ENCODE peak calls at places on chromosomes 11 and 22, in four cellular contexts. X, U, O and S are unnamed samples.

GRCh38 chr11:113549611-113550061 is 74.4 kb upstream of the DRD2 start:
- DNase-seq in O (no peak), X (no peak), U (no peak), S (no peak)

GRCh38 chr22:27984723-27985122 is 65.7 kb upstream of the PITPNB start:
- DNase-seq in U (no peak), X (no peak), O (no peak), S (no peak)

GRCh38 chr11:45155627-45156180 is 9.3 kb downstream of the PRDM11 start:
- DNase-seq in O (no peak), X (no peak), U (no peak), S (no peak)

GRCh38 chr11:69009441-69010211 is 3.4 kb downstream of the MRGPRF start:
- DNase-seq in O (no peak), U (no peak), X (no peak), S (no peak)

GRCh38 chr11:112285918-112286317 is 25.3 kb upstream of the PLET1 start:
- DNase-seq in O (no peak), X (peak), U (no peak), S (no peak)

GRCh38 chr22:30400159-30400558 is 3.3 kb downstream of the SEC14L2 start:
- DNase-seq in X (no peak), O (no peak), U (no peak), S (no peak)

GRCh38 chr22:23245799-23246136 is 65.5 kb downstream of the BCR start:
- DNase-seq in O (no peak), X (no peak), U (no peak), S (no peak)

GRCh38 chr22:30210235-30210831 is 36.2 kb downstream of the LIF start:
- DNase-seq in U (peak), X (no peak), O (peak), S (no peak)

GRCh38 chr22:23066200-23067022 is 3.9 kb upstream of the GNAZ start:
- DNase-seq in O (no peak), X (no peak), U (no peak), S (no peak)

GRCh38 chr11:36672815-36673450 is 74.9 kb upstream of the RAG2 start:
- DNase-seq in O (peak), U (peak), X (peak), S (peak)

GRCh38 chr11:61868601-61869476 is 22.5 kb downstream of the FADS3 start:
- DNase-seq in X (no peak), O (no peak), U (no peak), S (no peak)

GRCh38 chr11:133978816-133979215 is 22.0 kb upstream of the IGSF9B start:
- DNase-seq in U (no peak), X (no peak), O (no peak), S (no peak)

GRCh38 chr22:41387341-41387740 is 5.6 kb downstream of the TEF start:
- DNase-seq in O (no peak), U (no peak), X (no peak), S (no peak)

GRCh38 chr11:36265793-36266628 is 23.2 kb downstream of the COMMD9 start:
- DNase-seq in X (peak), O (peak), U (peak), S (no peak)

GRCh38 chr22:42080287-42080686 is 787 bp downstream of the SMDT1 start:
- DNase-seq in X (no peak), O (no peak), U (no peak), S (no peak)

GRCh38 chr11:93340223-93340622 is 9.7 kb downstream of the DEUP1 start:
- DNase-seq in U (no peak), X (no peak), O (no peak), S (no peak)

GRCh38 chr22:36938886-36939285 is 25.5 kb downstream of the CSF2RB start:
- DNase-seq in U (no peak), X (no peak), O (no peak), S (no peak)

GRCh38 chr11:3853935-3854659 is 1.4 kb upstream of the STIM1 start:
- DNase-seq in X (no peak), U (no peak), O (no peak), S (no peak)
- TF ChIP-seq TCF7L2 in X (no peak), U (no peak), O (no peak), S (no peak)

DNA sequence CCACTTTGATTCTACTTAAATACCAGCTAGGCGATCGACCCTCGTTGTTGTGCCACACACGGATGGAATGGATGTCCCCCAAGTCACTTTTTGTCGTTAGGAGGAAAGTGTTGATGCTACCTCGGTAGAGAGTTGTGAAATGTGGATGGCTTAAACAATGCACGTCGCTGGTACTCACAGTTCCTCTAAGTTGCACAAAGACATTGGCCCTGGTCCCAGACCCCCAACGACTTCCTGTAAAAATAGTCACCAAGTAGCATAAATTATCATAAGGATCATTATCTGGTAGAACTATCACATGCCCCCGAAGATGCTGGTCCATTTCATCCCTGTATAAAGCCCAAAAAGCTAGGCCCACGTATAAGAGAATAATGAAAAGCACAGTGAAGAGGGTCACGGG is 3.8 kb downstream of the PKDREJ start:
- DNase-seq in X (no peak), U (no peak), O (no peak), S (no peak)
- TF ChIP-seq REST in X (no peak), U (no peak), O (no peak), S (no peak)

GRCh38 chr11:64875369-64876225 is 2.8 kb downstream of the EHD1 start:
- DNase-seq in O (no peak), U (no peak), X (no peak), S (no peak)
- TF ChIP-seq POLR2AphosphoS5 in O (no peak), U (no peak), X (no peak), S (no peak)

DNA sequence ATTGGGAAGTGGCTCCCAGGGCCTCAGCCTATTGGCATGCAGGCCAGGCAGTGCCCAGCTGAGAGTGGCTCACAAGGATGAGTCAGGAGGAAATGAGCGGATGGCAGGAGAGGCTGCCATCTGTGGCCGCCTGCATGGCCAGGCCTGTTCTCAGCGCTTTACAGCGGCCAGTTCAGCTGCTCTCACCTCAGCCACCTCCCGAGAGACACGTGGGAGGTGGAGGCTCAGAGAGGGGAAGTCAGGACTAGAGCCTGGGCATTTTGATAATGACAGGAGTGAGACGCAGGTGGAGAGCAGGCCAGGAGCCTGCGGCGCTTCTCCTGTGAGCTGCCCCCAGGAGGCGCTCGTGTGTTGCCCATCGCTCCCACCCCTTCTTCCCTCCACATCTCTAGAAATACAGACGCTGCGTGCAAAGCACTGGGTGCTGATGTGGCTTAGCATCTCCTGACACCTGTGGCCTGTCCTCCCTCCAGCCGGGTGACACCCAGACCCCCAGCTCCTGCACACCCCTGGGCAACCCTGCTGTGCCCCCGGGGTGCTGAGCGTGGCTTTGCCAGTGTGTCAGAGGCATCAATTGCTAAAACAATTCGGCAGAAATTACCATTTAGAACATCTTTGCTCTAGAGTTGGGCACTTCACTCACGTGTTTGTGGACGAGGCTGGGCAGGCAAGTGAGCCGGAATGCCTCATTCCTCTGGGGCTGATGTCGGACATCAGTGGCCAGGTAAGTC is 21.4 kb upstream of the PANX2 start:
- DNase-seq in O (peak), X (peak), U (peak), S (peak)
- TF ChIP-seq TCF7L2 in O (no peak), X (no peak), U (no peak), S (no peak)

DNA sequence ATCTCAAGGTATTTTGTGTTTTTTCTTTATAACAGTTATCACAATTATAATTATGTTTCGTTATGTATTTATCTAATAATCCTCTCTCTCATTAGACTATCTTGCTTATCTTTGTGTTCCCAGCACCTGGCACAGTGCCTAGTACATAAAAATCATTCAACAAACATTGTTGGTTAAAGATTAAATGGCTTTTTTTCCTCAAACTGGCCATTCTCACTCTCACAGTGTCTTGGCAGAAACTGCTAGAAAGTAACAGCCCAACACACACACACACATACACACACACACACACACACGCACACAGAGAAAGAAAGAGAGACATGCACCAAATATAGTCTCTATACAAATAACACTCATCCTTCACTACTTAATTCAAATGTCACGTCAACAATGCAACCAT is 36.8 kb downstream of the OR10A6 start:
- DNase-seq in O (no peak), U (no peak), X (no peak), S (no peak)
- TF ChIP-seq REST in O (no peak), U (no peak), X (no peak), S (no peak)